ENCODE peak calls at places on chromosomes 16 and 17, in nine cellular contexts. R, I, N, Z, Q, Y, O, M and H are unnamed samples.

GRCh38 chr17:82943339-82943738 is 103.5 kb upstream of the ZNF750 start:
- DNase-seq in I (no peak), Q (no peak), Y (no peak), O (no peak), N (no peak), Z (peak; percentile 33), R (no peak), M (peak; percentile 32), H (peak; percentile 49)

GRCh38 chr17:74449773-74450172 is 16.7 kb upstream of the CD300A start:
- DNase-seq in M (no peak), Y (peak; percentile 69), O (no peak), Z (no peak), N (no peak), R (no peak), I (no peak), Q (no peak), H (no peak)

GRCh38 chr17:34764716-34765115 is 185.3 kb downstream of the TMEM132E start:
- DNase-seq in Z (no peak), I (no peak), N (no peak), R (no peak), Y (no peak), Q (no peak), O (no peak), M (no peak), H (peak; percentile 11)

GRCh38 chr17:65064452-65065019 is 8.0 kb upstream of the GNA13 start:
- DNase-seq in R (no peak), M (no peak), Z (peak; percentile 28), Y (no peak), O (peak; percentile 82), N (no peak), I (peak; percentile 67), Q (no peak), H (no peak)

GRCh38 chr17:76153202-76153601 is 12.2 kb upstream of the FOXJ1 start:
- DNase-seq in O (no peak), R (no peak), N (no peak), Q (no peak), Y (no peak), M (no peak), I (no peak), Z (peak; percentile 54), H (no peak)

GRCh38 chr16:56869513-56870270 is 4.7 kb downstream of the SLC12A3 start:
- DNase-seq in R (peak; percentile 82), Y (no peak), O (no peak), I (no peak), N (no peak), Q (peak; percentile 24), Z (no peak), M (peak; percentile 72), H (no peak)

GRCh38 chr17:30449480-30449879 is 27.7 kb upstream of the GOSR1 start:
- DNase-seq in I (no peak), M (no peak), N (no peak), Q (no peak), Z (no peak), O (no peak), R (no peak), Y (no peak), H (no peak)

GRCh38 chr16:53071748-53072301 is 17.0 kb downstream of the CHD9 start:
- DNase-seq in R (no peak), Y (no peak), N (no peak), M (no peak), I (no peak), O (no peak), Z (peak; percentile 90), Q (peak; percentile 51), H (no peak)

GRCh38 chr17:54870671-54871175 is 29.9 kb upstream of the TOM1L1 start:
- DNase-seq in Y (no peak), N (no peak), Z (no peak), O (no peak), I (no peak), R (no peak), Q (no peak), M (no peak), H (no peak)

GRCh38 chr17:50114849-50115357 is 15.1 kb downstream of the SAMD14 start:
- DNase-seq in Q (peak; percentile 49), R (peak; percentile 38), M (no peak), N (no peak), Z (no peak), O (no peak), I (no peak), Y (peak; percentile 45), H (no peak)

GRCh38 chr16:17773698-17774101 is 302.9 kb upstream of the XYLT1 start:
- DNase-seq in I (no peak), M (no peak), Z (no peak), R (no peak), O (peak; percentile 61), N (no peak), Q (no peak), Y (no peak), H (no peak)

GRCh38 chr16:46711106-46711769 is 21.8 kb downstream of the ORC6 start:
- DNase-seq in Z (no peak), I (no peak), N (no peak), R (no peak), Q (peak; percentile 17), Y (no peak), O (no peak), M (no peak), H (no peak)

GRCh38 chr16:21326459-21326858 is 48.4 kb upstream of the CRYM start:
- DNase-seq in N (no peak), Y (no peak), I (no peak), Z (no peak), R (no peak), O (no peak), M (no peak), Q (no peak), H (no peak)

GRCh38 chr16:58045096-58045495 is 19.5 kb downstream of the MMP15 start:
- DNase-seq in M (peak; percentile 72), I (no peak), O (no peak), R (no peak), Y (no peak), Q (no peak), Z (no peak), N (no peak), H (no peak)

DNA sequence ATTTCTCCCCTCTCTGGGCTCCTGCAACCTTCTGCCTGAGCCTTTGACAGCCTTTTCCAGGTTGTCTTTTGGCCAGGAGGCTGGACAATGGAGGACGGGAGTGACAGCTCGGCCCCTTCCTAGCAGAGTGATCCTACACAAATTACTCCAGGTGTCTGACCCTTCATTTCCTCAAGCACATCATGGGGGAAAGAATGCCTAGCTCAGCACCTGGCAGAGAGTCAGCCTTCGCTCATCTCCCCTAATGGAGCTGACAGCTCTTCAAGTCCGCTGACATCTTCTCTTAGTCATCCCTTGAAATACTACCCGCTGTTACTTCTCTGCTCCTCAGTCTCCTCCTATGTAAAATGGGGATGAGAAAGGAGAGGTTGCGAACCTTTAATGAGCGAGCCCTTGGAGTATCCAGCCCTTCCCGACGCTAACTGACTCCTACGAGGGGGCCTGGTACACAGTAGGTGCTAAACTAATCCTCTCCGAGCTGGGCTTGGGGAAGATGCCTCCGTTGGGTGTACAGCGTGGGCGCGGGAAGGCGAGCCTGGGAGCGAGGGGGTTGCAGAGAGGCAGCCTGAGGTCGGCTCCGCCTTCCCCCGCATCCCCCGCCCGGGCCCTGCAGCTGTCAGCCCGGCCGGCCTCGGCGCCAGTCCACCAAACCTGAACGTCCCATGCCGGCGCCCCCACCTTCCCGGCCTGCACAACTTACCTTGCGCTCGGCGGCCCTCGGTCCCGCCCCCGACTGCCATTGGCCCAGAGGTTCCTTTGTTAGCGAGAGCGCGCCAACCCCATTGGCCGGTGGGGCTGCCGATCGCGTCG is 481 bp upstream of the MPRIP start:
- DNase-seq in O (peak; percentile 99), I (peak; percentile 98), Y (peak; percentile 100), M (peak; percentile 100), Z (peak; percentile 99), R (peak; percentile 97), N (peak; percentile 63), Q (peak; percentile 99), H (peak; percentile 99)
- TF ChIP-seq POLR2AphosphoS5 in O (peak; percentile 88), I (peak; percentile 45), Y (peak; percentile 77), M (peak; percentile 18), Z (peak; percentile 29), R (no peak), N (no peak), Q (peak; percentile 71), H (no peak)

DNA sequence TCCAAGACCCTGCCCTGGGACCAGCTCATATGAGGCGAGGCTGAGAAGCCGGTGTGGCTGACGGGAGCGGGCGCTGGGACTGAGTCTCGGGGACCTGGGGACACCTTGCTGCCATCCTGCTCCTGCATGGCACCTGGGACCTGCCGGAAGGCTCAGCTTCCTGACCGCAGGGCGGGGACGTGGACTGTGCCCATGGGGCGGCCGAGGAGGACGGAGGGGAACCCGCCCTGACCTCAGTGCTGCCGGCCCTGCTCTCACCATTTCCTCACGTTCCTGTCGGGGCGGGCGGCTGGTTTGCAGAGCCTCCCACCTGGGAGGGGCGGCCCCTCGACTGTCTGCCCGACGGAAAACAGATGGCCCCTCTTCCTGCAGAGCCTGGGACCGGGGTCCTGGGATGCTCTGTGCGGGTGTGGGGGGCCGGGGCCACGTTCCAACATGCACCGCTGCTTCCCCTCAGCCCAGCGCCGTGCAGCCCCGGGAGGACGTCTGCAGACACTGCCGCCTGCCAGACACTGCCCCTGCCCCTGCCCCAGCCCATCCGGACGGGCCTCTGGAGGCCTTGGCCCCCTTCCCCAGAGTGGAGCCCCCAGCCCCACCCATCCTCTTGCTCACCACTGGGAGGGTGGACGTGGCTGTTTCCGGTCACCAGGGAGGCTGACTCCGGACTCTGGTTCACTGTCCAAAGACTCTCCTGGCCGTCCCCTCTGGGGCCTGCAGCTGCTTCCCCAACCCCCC is 43.9 kb upstream of the SSTR5 start:
- DNase-seq in Q (no peak), N (no peak), O (no peak), I (no peak), Y (no peak), M (peak; percentile 79), Z (no peak), R (no peak), H (no peak)
- TF ChIP-seq POLR2A in Q (no peak), N (no peak), O (no peak), I (no peak), Y (no peak), M (no peak), Z (no peak), R (no peak), H (no peak)

GRCh38 chr16:88533945-88534641 is 36.1 kb upstream of the ZC3H18 start:
- DNase-seq in N (no peak), Z (peak; percentile 86), Y (peak; percentile 59), O (peak; percentile 65), Q (peak; percentile 84), I (peak; percentile 50), M (peak; percentile 98), R (no peak), H (no peak)
- TF ChIP-seq POLR2AphosphoS5 in N (peak; percentile 57), Z (peak; percentile 78), Y (peak; percentile 31), O (no peak), Q (peak; percentile 86), I (no peak), M (peak; percentile 27), R (no peak), H (no peak)

DNA sequence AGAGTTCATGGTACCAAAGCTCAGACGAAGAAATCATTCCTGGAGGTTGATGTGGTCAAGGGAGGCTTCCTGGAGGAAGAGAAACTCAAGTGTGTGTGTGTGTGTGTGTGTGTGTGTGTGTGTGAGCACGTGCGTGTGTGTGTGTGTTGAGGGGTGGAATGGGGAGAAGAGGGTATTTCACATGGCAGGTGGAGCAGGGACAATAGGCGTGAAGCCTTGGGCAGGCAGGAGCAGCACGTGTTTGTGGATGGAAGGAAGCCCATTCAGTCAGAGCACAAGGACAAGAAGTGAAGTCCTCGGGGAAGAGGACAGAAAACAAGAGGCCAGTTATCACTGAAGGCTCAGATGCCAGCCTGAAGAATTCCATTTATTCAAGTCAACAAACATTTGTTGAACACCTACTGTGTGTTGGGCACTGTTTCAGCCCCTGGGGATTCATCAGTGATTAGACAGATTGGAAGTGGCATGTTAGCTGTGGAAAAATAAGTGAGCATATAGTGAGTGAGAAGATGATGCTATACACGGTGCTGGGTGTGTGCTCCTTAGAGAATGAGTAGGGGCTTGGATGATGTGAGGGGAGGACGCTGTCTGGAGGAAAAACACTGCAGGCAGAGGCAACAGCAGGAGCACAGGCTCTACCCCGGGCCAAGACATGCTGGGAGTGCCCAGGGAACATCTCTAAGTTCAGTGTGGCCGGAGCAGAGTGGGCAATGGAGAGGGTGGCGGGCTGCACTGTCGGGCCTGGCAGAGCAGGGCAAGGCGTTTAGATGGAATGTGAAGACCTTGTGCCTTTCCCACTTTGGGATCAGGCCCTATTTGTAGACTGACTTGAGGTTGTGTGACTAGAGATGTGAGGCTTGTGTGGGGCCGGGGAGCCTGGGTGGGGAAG is 267.1 kb downstream of the CBLN1 start:
- DNase-seq in Y (no peak), I (no peak), Q (no peak), N (no peak), O (no peak), Z (no peak), M (no peak), R (no peak), H (no peak)
- TF ChIP-seq POLR2A in Y (no peak), I (no peak), Q (no peak), N (no peak), O (no peak), Z (no peak), M (no peak), R (no peak), H (no peak)